ENCODE peak calls at places on chromosomes 11 and 22, in ten cellular contexts. H, R, U, P, K, G, O, F, N and I are unnamed samples.

GRCh38 chr11:75189911-75190310 is 39.0 kb downstream of the SLCO2B1 start:
- DNase-seq in H (no peak), R (no peak), U (no peak), P (no peak), K (no peak), G (no peak), O (no peak), F (no peak), N (no peak), I (no peak)

GRCh38 chr11:2268911-2269600 is 1.3 kb downstream of the ASCL2 start:
- DNase-seq in H (peak), R (no peak), U (peak), P (peak), K (peak), G (peak), O (peak), F (no peak), N (no peak), I (peak)

GRCh38 chr22:32545801-32546200 is 71.2 kb downstream of the FBXO7 start:
- DNase-seq in H (no peak), R (no peak), U (no peak), P (peak), K (no peak), G (no peak), O (no peak), F (no peak), N (no peak), I (no peak)

GRCh38 chr11:125102544-125102943 is 8.9 kb downstream of the TMEM218 start:
- DNase-seq in H (no peak), R (no peak), U (no peak), P (no peak), K (no peak), G (no peak), O (no peak), F (no peak), N (no peak), I (no peak)

GRCh38 chr11:95924414-95924760 is 480 bp upstream of the MTMR2 start:
- DNase-seq in H (peak), R (no peak), U (no peak), P (peak), K (no peak), G (no peak), O (no peak), F (peak), N (no peak), I (peak)

GRCh38 chr22:22109693-22110466 is 127.3 kb upstream of the TOP3B start:
- DNase-seq in H (no peak), R (no peak), U (no peak), P (no peak), K (no peak), G (no peak), O (no peak), F (no peak), N (no peak), I (peak)

GRCh38 chr11:6224421-6224820 is 10.0 kb downstream of the FHIP1B start:
- DNase-seq in H (no peak), R (no peak), U (no peak), P (no peak), K (no peak), G (no peak), O (no peak), F (no peak), N (no peak), I (no peak)

GRCh38 chr11:72703281-72704008 is 29.2 kb upstream of the PDE2A start:
- DNase-seq in H (no peak), R (no peak), U (no peak), P (peak), K (no peak), G (no peak), O (no peak), F (no peak), N (no peak), I (no peak)

GRCh38 chr22:38110008-38110862 is at the start of gene BAIAP2L2:
- DNase-seq in H (peak), R (no peak), U (no peak), P (no peak), K (no peak), G (peak), O (no peak), F (no peak), N (no peak), I (peak)

GRCh38 chr22:36029406-36029755 is 757 bp upstream of the RBFOX2 start:
- DNase-seq in H (no peak), R (no peak), U (no peak), P (no peak), K (no peak), G (no peak), O (no peak), F (no peak), N (no peak), I (no peak)

GRCh38 chr11:125258626-125259025 is 94.1 kb downstream of the PKNOX2 start:
- DNase-seq in H (no peak), R (no peak), U (no peak), P (no peak), K (no peak), G (no peak), O (no peak), F (no peak), N (no peak), I (no peak)

GRCh38 chr11:9765320-9766101 is 101.6 kb downstream of the SWAP70 start:
- DNase-seq in H (no peak), R (no peak), U (peak), P (peak), K (no peak), G (no peak), O (no peak), F (peak), N (no peak), I (no peak)

GRCh38 chr11:47571895-47572294 is 6.5 kb downstream of the PTPMT1 start:
- DNase-seq in H (no peak), R (no peak), U (no peak), P (peak), K (no peak), G (no peak), O (no peak), F (no peak), N (no peak), I (no peak)

GRCh38 chr22:39173050-39173706 is 20.7 kb upstream of the CBX7 start:
- DNase-seq in H (no peak), R (no peak), U (no peak), P (no peak), K (no peak), G (no peak), O (no peak), F (no peak), N (no peak), I (no peak)

GRCh38 chr22:49761836-49762235 is 65.8 kb downstream of the BRD1 start:
- DNase-seq in H (no peak), R (no peak), U (no peak), P (no peak), K (no peak), G (no peak), O (no peak), F (no peak), N (no peak), I (no peak)

GRCh38 chr11:47213985-47214564 is 699 bp upstream of the DDB2 start:
- DNase-seq in H (peak), R (peak), U (peak), P (peak), K (peak), G (peak), O (peak), F (peak), N (peak), I (peak)

GRCh38 chr11:71432761-71433647 is 15.2 kb downstream of the DHCR7 start:
- DNase-seq in H (peak), R (peak), U (no peak), P (no peak), K (no peak), G (no peak), O (no peak), F (no peak), N (no peak), I (no peak)

GRCh38 chr11:61610905-61611304 is 30.0 kb upstream of the SYT7 start:
- DNase-seq in H (no peak), R (no peak), U (no peak), P (no peak), K (no peak), G (no peak), O (no peak), F (no peak), N (no peak), I (no peak)

GRCh38 chr11:88410636-88411035 is 73.1 kb upstream of the CTSC start:
- DNase-seq in H (no peak), R (no peak), U (no peak), P (no peak), K (no peak), G (no peak), O (no peak), F (no peak), N (no peak), I (peak)

GRCh38 chr22:26432619-26433311 is 3.7 kb downstream of the ASPHD2 start:
- DNase-seq in H (no peak), R (no peak), U (no peak), P (peak), K (no peak), G (no peak), O (peak), F (no peak), N (no peak), I (no peak)

GRCh38 chr11:36605221-36606216 is 7.5 kb upstream of the RAG2 start:
- DNase-seq in H (no peak), R (no peak), U (no peak), P (no peak), K (no peak), G (no peak), O (no peak), F (no peak), N (no peak), I (no peak)

GRCh38 chr11:62025429-62026105 is 58.1 kb upstream of the FTH1 start:
- DNase-seq in H (peak), R (peak), U (no peak), P (peak), K (peak), G (peak), O (peak), F (peak), N (no peak), I (peak)

GRCh38 chr22:17783317-17783716 is 9.0 kb upstream of the BID start:
- DNase-seq in H (no peak), R (no peak), U (no peak), P (peak), K (no peak), G (no peak), O (no peak), F (no peak), N (no peak), I (no peak)

GRCh38 chr11:130629039-130629438 is 180.6 kb downstream of the ADAMTS15 start:
- DNase-seq in H (no peak), R (no peak), U (no peak), P (no peak), K (no peak), G (no peak), O (no peak), F (no peak), N (peak), I (peak)

GRCh38 chr11:122634507-122634906 is 21.0 kb upstream of the UBASH3B start:
- DNase-seq in H (no peak), R (no peak), U (peak), P (no peak), K (no peak), G (peak), O (no peak), F (no peak), N (no peak), I (peak)

GRCh38 chr11:15770798-15771414 is 585.4 kb downstream of the SOX6 start:
- DNase-seq in H (peak), R (no peak), U (peak), P (peak), K (peak), G (peak), O (no peak), F (peak), N (no peak), I (no peak)

GRCh38 chr11:46039990-46040389 is 81.3 kb downstream of the PHF21A start:
- DNase-seq in H (no peak), R (no peak), U (no peak), P (peak), K (no peak), G (no peak), O (no peak), F (peak), N (no peak), I (no peak)

GRCh38 chr11:898540-899190 is 11.9 kb downstream of the CHID1 start:
- DNase-seq in H (no peak), R (no peak), U (peak), P (peak), K (no peak), G (peak), O (no peak), F (no peak), N (no peak), I (no peak)

GRCh38 chr11:122748968-122749687 is 89.2 kb upstream of the CRTAM start:
- DNase-seq in H (peak), R (peak), U (no peak), P (peak), K (peak), G (no peak), O (peak), F (peak), N (no peak), I (peak)

GRCh38 chr11:33655842-33656600 is 44.6 kb downstream of the C11orf91 start:
- DNase-seq in H (no peak), R (no peak), U (no peak), P (no peak), K (no peak), G (no peak), O (no peak), F (no peak), N (no peak), I (no peak)

GRCh38 chr11:68757711-68758110 is 6.4 kb upstream of the TESMIN start:
- DNase-seq in H (no peak), R (no peak), U (no peak), P (no peak), K (no peak), G (no peak), O (no peak), F (no peak), N (no peak), I (no peak)

GRCh38 chr22:29871684-29872083 is 11.3 kb upstream of the MTMR3 start:
- DNase-seq in H (no peak), R (no peak), U (no peak), P (no peak), K (no peak), G (no peak), O (no peak), F (no peak), N (peak), I (no peak)

GRCh38 chr22:35397095-35397904 is 2.6 kb upstream of the MCM5 start:
- DNase-seq in H (no peak), R (no peak), U (no peak), P (no peak), K (no peak), G (no peak), O (no peak), F (peak), N (no peak), I (no peak)

GRCh38 chr22:19710020-19710768 is 4.1 kb upstream of the SEPTIN5 start:
- DNase-seq in H (no peak), R (no peak), U (no peak), P (no peak), K (no peak), G (no peak), O (no peak), F (no peak), N (no peak), I (no peak)

GRCh38 chr11:82960779-82961143 is 59.2 kb downstream of the DDIAS start:
- DNase-seq in H (no peak), R (no peak), U (no peak), P (no peak), K (no peak), G (no peak), O (no peak), F (no peak), N (no peak), I (no peak)

GRCh38 chr11:2700415-2701211 is 819 bp upstream of the KCNQ1OT1 start:
- DNase-seq in H (peak), R (peak), U (peak), P (peak), K (peak), G (peak), O (peak), F (no peak), N (no peak), I (peak)